ENCODE peak calls at places on chromosomes 4 and X, in five cellular contexts. I is right lobe of liver, L is aorta, B is astrocyte, W is tibial artery. Z is an unnamed sample. For H3K27me3 and H3K4me1, the result is how much of the 10 kb centered on the place peaks cover.

GRCh38 chrX:7109838-7110793 is 37.4 kb upstream of the STS start:
- DNase-seq in W (no peak), I (no peak), B (no peak), L (no peak), Z (no peak)

GRCh38 chr4:69038582-69038981 is 57.7 kb upstream of the UGT2B7 start:
- DNase-seq in I (no peak), L (no peak), W (no peak), B (no peak), Z (no peak)

GRCh38 chr4:76637704-76638361 is 202.8 kb downstream of the SHROOM3 start:
- DNase-seq in W (no peak), I (no peak), B (no peak), L (no peak), Z (no peak)

GRCh38 chr4:92714640-92715039 is 410.9 kb downstream of the GRID2 start:
- DNase-seq in L (no peak), B (no peak), W (no peak), I (no peak), Z (no peak)

GRCh38 chr4:102295153-102295862 is 50.0 kb downstream of the SLC39A8 start:
- DNase-seq in I (peak), B (no peak), L (no peak), W (no peak), Z (no peak)

GRCh38 chr4:3638080-3638715 is 106.0 kb upstream of the LRPAP1 start:
- DNase-seq in I (no peak), W (no peak), L (no peak), B (no peak), Z (no peak)

GRCh38 chr4:186813377-186814068 is 89.9 kb upstream of the FAT1 start:
- DNase-seq in B (no peak), L (no peak), W (no peak), I (no peak), Z (no peak)

GRCh38 chr4:3376266-3376665 is 65.5 kb upstream of the HGFAC start:
- DNase-seq in L (no peak), I (no peak), B (no peak), W (no peak), Z (no peak)

GRCh38 chr4:7638984-7639789 is 204.5 kb upstream of the PSAPL1 start:
- DNase-seq in L (peak), I (peak), W (no peak), B (no peak), Z (no peak)

GRCh38 chr4:87973283-87974169 is 2.0 kb upstream of the SPP1 start:
- DNase-seq in W (peak), I (peak), L (no peak), B (peak), Z (peak)

GRCh38 chr4:161948026-161948770 is 215.6 kb downstream of the FSTL5 start:
- DNase-seq in I (no peak), L (no peak), W (no peak), B (no peak), Z (no peak)

GRCh38 chr4:158787718-158788441 is 19.1 kb downstream of the FNIP2 start:
- DNase-seq in W (no peak), B (no peak), L (no peak), I (no peak), Z (no peak)

GRCh38 chrX:132127748-132128147 is at the start of gene FRMD7:
- DNase-seq in L (no peak), I (no peak), B (peak), W (no peak), Z (no peak)

GRCh38 chr4:169802871-169803270 is 45.1 kb upstream of the HPF1 start:
- DNase-seq in B (no peak), W (no peak), I (no peak), L (no peak), Z (no peak)

GRCh38 chrX:149497054-149497453 is 8.1 kb downstream of the IDS start:
- DNase-seq in W (no peak), B (no peak), I (no peak), L (no peak), Z (no peak)

GRCh38 chrX:24204331-24204730 is 54.8 kb downstream of the ZFX start:
- DNase-seq in I (no peak), B (peak), L (no peak), W (no peak), Z (no peak)

GRCh38 chr4:43564107-43564506 is 671.6 kb downstream of the GRXCR1 start:
- DNase-seq in L (no peak), B (no peak), W (no peak), I (no peak), Z (no peak)

GRCh38 chr4:43564601-43565000 is 672.1 kb downstream of the GRXCR1 start:
- DNase-seq in I (no peak), W (no peak), B (no peak), L (no peak), Z (no peak)

GRCh38 chr4:43556262-43556661 is 663.7 kb downstream of the GRXCR1 start:
- DNase-seq in I (no peak), B (no peak), W (no peak), L (no peak), Z (no peak)

GRCh38 chr4:43560047-43560446 is 667.5 kb downstream of the GRXCR1 start:
- DNase-seq in I (no peak), W (no peak), B (no peak), L (no peak), Z (no peak)
- H3K27me3 ChIP-seq in I (under half), W (under half), B (under half), L (under half), Z (under half)

GRCh38 chr4:78222575-78223186 is 165.6 kb downstream of the FRAS1 start:
- DNase-seq in L (no peak), I (no peak), W (no peak), B (no peak), Z (no peak)

GRCh38 chr4:78218260-78218659 is 161.1 kb downstream of the FRAS1 start:
- DNase-seq in I (no peak), B (no peak), L (no peak), W (no peak), Z (no peak)

GRCh38 chr4:78220283-78220682 is 163.2 kb downstream of the FRAS1 start:
- DNase-seq in B (no peak), I (no peak), L (no peak), W (no peak), Z (no peak)

GRCh38 chr4:78217557-78217956 is 160.4 kb downstream of the FRAS1 start:
- DNase-seq in L (no peak), W (no peak), I (no peak), B (no peak), Z (no peak)

DNA sequence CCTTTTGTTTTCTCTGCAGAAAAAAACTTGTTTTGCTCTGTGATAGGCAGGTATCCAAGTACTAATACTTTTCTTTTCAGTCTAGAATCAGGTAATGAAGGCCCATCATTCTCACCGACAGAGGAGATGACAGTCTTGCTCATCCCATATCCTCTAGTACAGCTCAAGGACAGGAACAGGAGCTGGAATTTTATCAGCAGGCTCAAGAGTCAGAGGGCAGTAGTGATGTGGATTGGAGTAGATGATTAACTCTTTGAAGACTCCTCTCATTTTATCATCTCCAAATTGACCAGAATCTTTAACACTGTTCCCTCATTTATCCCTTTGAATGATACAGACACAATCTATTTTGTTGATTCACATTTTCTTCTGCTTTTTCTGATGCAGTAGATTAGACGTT is 162.7 kb downstream of the FRAS1 start:
- DNase-seq in I (no peak), W (no peak), L (no peak), B (no peak), Z (no peak)
- H3K27ac ChIP-seq in I (no peak), W (no peak), L (no peak), B (no peak), Z (no peak)

GRCh38 chrX:123256378-123256777 is 72.3 kb downstream of the GRIA3 start:
- DNase-seq in B (no peak), L (no peak), I (no peak), W (no peak), Z (no peak)

GRCh38 chrX:123254457-123254856 is 70.4 kb downstream of the GRIA3 start:
- DNase-seq in I (no peak), B (no peak), L (no peak), W (no peak), Z (no peak)
- H3K4me1 ChIP-seq in I (under half), B (under half), L (under half), W (under half), Z (under half)

GRCh38 chrX:124127496-124127895 is 166.0 kb downstream of the STAG2 start:
- DNase-seq in I (no peak), B (no peak), W (no peak), L (no peak), Z (no peak)
- H3K27me3 ChIP-seq in I (under half), B (under half), W (under half), L (under half), Z (under half)

GRCh38 chrX:77564824-77565223 is 117.6 kb downstream of the FGF16 start:
- DNase-seq in I (no peak), B (peak), L (no peak), W (no peak), Z (no peak)
- H3K27ac ChIP-seq in I (no peak), B (no peak), L (no peak), W (no peak), Z (no peak)